ENCODE peak calls at places on chromosomes 11 and 22, in eight cellular contexts. D, F, T, Y, G, U, Q and C are unnamed samples.

GRCh38 chr11:65827774-65828156 is 6.0 kb upstream of the SNX32 start:
- DNase-seq in D (no peak), F (no peak), T (no peak), Y (no peak), G (no peak), U (no peak), Q (peak), C (no peak)

GRCh38 chr22:20141186-20142077 is 9.4 kb downstream of the CCDC188 start:
- DNase-seq in D (no peak), F (no peak), T (no peak), Y (no peak), G (peak), U (peak), Q (peak), C (no peak)

GRCh38 chr22:19799322-19800190 is 39.0 kb downstream of the TBX1 start:
- DNase-seq in D (peak), F (peak), T (peak), Y (no peak), G (peak), U (peak), Q (peak), C (peak)

GRCh38 chr11:102158151-102158734 is 48.0 kb downstream of the YAP1 start:
- DNase-seq in D (no peak), F (no peak), T (no peak), Y (no peak), G (no peak), U (no peak), Q (no peak), C (no peak)

GRCh38 chr11:117725048-117725734 is 71.8 kb downstream of the DSCAML1 start:
- DNase-seq in D (no peak), F (no peak), T (no peak), Y (no peak), G (no peak), U (no peak), Q (no peak), C (peak)

GRCh38 chr22:17217179-17217578 is 2.1 kb downstream of the ADA2 start:
- DNase-seq in D (no peak), F (no peak), T (no peak), Y (no peak), G (no peak), U (no peak), Q (no peak), C (no peak)

GRCh38 chr11:105763594-105763993 is 153.7 kb downstream of the GRIA4 start:
- DNase-seq in D (no peak), F (no peak), T (no peak), Y (no peak), G (no peak), U (no peak), Q (no peak), C (no peak)

GRCh38 chr11:58222730-58223129 is 6.0 kb downstream of the OR10Q1 start:
- DNase-seq in D (no peak), F (no peak), T (no peak), Y (no peak), G (no peak), U (no peak), Q (no peak), C (no peak)

GRCh38 chr22:17314472-17314871 is 54.8 kb upstream of the CECR2 start:
- DNase-seq in D (no peak), F (no peak), T (no peak), Y (peak), G (no peak), U (no peak), Q (no peak), C (no peak)

GRCh38 chr11:116656011-116656410 is 116.8 kb downstream of the BUD13 start:
- DNase-seq in D (no peak), F (no peak), T (no peak), Y (no peak), G (no peak), U (no peak), Q (no peak), C (no peak)

GRCh38 chr11:61776561-61777075 is 15.8 kb downstream of the TMEM258 start:
- DNase-seq in D (peak), F (no peak), T (peak), Y (peak), G (peak), U (peak), Q (peak), C (no peak)

GRCh38 chr11:89184021-89184420 is 6.3 kb downstream of the TYR start:
- DNase-seq in D (no peak), F (no peak), T (no peak), Y (no peak), G (peak), U (no peak), Q (peak), C (no peak)

DNA sequence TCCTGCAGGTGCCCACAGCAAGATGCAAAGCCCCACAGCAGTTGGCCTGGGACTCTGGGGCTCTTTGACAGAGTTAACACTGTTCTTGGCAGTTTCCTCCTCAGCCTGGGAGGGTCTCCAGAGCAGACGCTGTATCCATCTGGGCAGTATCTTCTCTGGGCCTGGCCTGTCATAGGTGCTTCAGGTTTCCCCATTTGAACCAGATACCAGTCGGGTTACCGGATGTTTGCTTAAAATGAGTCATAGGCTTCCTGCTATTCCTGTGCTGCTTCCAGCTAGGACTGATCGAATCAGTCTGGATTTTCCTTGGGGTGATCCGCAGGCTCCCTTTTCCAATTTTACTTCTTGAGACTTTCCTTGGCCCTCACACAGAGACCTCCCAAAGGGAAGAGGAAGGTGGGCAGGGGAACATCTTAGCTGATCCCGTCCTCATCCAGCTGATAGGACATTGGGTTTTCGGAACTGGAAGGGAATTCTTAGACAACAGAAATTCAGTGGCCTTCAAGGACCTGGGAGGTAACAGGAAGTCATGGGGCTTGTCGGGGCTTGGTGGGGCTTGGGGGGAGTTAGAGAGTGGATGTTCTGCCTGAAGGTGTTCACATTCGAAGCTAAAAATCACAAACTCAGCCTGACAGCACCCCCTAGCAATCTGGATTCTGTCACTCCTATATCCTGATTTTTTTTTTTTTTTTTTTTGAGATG is 2.4 kb upstream of the RANGAP1 start:
- DNase-seq in D (no peak), F (no peak), T (peak), Y (peak), G (peak), U (peak), Q (peak), C (no peak)
- H3K4me3 ChIP-seq in D (no peak), F (no peak), T (no peak), Y (no peak), G (peak), U (no peak), Q (no peak), C (no peak)

GRCh38 chr11:12126352-12127019 is 16.1 kb downstream of the MICAL2 start:
- DNase-seq in D (no peak), F (no peak), T (no peak), Y (no peak), G (peak), U (peak), Q (peak), C (no peak)
- TF ChIP-seq CTCF in D (peak), F (no peak), T (no peak), Y (no peak), G (no peak), U (peak), Q (no peak), C (no peak)

GRCh38 chr22:49966716-49967332 is 6.3 kb downstream of the PIM3 start:
- DNase-seq in D (no peak), F (peak), T (peak), Y (peak), G (no peak), U (no peak), Q (peak), C (peak)

GRCh38 chr22:49965291-49966040 is 4.9 kb downstream of the PIM3 start:
- DNase-seq in D (peak), F (peak), T (no peak), Y (peak), G (no peak), U (no peak), Q (no peak), C (peak)

GRCh38 chr22:49967333-49968241 is 7.0 kb downstream of the PIM3 start:
- DNase-seq in D (peak), F (peak), T (peak), Y (peak), G (no peak), U (no peak), Q (peak), C (peak)

GRCh38 chr22:49964493-49965290 is 4.1 kb downstream of the PIM3 start:
- DNase-seq in D (peak), F (peak), T (peak), Y (peak), G (no peak), U (no peak), Q (no peak), C (peak)

DNA sequence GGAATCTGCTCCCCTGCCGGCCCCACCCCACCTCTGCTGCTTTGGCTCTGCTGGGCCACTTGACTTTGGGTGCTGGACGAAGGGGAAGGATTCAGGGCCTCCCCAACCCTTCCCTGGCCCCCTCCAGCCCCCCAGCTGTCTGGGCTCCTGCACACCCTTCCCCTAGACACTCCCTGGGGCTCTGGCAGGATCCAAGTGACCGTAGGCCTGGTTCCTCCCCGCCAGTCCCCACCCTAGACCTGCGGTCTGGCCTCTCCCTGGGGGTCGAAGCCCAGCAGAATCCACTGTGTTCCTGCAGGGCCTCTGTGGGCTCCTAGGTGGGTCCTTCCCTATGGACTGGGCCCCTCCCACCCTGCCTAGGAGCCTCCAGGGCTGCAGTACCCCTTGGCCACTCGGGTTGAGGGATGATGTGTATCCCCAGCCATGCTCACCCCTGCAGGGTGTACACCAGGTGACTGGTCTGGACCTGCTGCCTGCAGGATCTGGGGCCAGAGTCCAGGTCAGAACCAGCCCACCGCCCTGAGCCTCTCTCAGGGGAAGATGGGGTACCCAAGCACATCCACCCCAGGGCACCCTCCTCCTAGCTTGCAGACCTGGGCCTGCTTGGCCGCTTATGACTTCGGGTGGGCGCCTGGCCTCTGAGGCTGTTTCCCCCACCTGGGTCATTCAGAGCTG is 5.6 kb downstream of the PIM3 start:
- DNase-seq in D (no peak), F (no peak), T (no peak), Y (peak), G (no peak), U (no peak), Q (no peak), C (no peak)
- H3K4me3 ChIP-seq in D (no peak), F (no peak), T (no peak), Y (peak), G (no peak), U (no peak), Q (no peak), C (no peak)

GRCh38 chr11:27701262-27702105 is 1.2 kb upstream of the BDNF start:
- DNase-seq in D (peak), F (peak), T (peak), Y (no peak), G (peak), U (peak), Q (peak), C (no peak)
- TF ChIP-seq CTCF in D (peak), F (peak), T (peak), Y (no peak), G (peak), U (peak), Q (peak), C (no peak)

GRCh38 chr11:119019996-119020395 is 1.4 kb downstream of the TRAPPC4 start:
- DNase-seq in D (no peak), F (no peak), T (no peak), Y (no peak), G (no peak), U (no peak), Q (no peak), C (no peak)
- H3K4me3 ChIP-seq in D (no peak), F (peak), T (peak), Y (peak), G (peak), U (peak), Q (peak), C (peak)

DNA sequence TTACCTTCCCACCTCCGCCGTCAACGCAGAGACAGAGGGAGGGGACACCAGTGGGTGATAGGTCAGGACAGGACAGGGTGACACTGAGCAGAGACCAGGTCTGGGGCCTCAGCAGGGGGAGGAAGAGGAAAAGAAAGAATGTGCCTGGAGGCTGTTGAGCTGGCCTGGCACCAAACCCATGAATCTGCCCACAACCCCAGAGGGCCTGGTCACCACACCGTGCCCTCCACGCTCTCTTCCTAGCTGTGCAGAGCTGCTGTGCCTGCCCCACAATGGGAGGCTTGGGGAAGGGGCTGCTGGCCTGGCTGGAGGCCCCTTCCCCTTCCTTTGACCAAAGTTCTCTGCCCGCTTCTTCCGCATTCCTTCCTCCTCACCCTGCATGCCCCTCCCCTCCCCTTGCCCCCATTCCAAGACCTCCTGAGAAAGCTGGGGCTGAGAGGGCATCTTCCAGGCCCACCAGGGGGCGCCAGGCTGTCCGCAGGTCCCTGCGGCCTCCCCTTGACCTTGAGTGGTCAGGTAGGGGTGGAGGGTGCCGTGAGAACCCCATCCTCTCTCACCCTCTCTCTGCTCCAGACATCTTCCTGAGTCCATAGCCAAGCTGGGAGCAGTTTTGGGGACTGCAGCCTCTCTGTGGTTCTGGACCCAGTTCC is 11.0 kb upstream of the CACNA1I start:
- DNase-seq in D (peak), F (no peak), T (no peak), Y (no peak), G (no peak), U (no peak), Q (peak), C (no peak)
- TF ChIP-seq CTCF in D (peak), F (peak), T (peak), Y (no peak), G (peak), U (peak), Q (peak), C (no peak)

DNA sequence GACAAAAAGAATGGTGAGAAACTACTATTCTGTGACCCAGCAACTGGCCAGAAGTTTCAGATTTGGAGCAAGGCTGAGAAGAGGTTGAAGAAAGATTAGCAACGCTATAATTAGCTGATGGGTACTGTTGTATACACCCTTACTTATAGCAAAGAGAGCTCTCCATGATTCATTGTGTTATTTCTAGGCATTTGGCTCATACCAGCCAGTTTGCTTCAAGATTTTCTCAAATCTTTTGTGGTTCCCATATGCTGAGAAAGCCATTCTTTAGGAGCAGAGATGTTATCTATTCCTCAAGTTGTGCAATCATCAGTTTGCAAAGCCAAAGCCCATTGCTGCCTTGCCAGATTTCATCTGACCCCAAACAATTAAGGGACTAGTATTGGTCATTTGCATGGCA is 179.4 kb downstream of the ETS1 start:
- DNase-seq in D (no peak), F (no peak), T (no peak), Y (no peak), G (peak), U (peak), Q (peak), C (no peak)
- H3K4me3 ChIP-seq in D (no peak), F (no peak), T (no peak), Y (no peak), G (no peak), U (no peak), Q (no peak), C (no peak)

DNA sequence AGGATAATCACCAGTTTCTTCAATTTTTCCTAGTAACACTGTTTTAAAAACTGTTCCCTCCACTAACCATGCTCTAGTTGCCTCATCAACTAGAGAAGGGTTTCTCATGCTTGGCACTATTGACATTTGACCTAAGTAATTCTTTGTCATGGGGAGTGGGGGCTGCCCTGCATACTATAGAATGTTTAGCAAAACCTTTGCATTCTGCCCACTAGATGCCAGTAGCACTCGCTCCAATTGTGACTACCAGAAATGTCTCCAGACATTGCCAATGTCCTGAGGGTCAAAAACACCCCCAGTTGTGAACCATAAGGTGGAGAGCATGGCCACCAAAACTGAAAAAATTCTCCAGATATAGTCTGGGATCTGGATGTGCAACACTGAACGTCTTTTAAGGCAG is 27.6 kb upstream of the BMAL1 start:
- DNase-seq in D (no peak), F (no peak), T (no peak), Y (no peak), G (no peak), U (no peak), Q (peak), C (no peak)
- TF ChIP-seq CTCF in D (peak), F (peak), T (peak), Y (no peak), G (no peak), U (peak), Q (peak), C (no peak)